ENCODE peak calls at places on chromosome 11, in seven cellular contexts. I is A549, L is neuronal stem cell, B is mammary epithelial cell, N is IMR-90, K is H9, R is HCT116. Z is an unnamed sample.

GRCh38 chr11:87895021-87895420 is 280.2 kb downstream of the RAB38 start:
- DNase-seq in I (no peak), L (no peak), B (no peak), N (no peak), K (no peak), R (no peak), Z (no peak)

GRCh38 chr11:116427903-116428637 is 344.7 kb downstream of the BUD13 start:
- DNase-seq in I (no peak), L (peak; percentile 27), B (peak; percentile 40), N (no peak), K (no peak), R (no peak), Z (peak; percentile 64)

GRCh38 chr11:126991596-126991995 is 9.0 kb downstream of the KIRREL3 start:
- DNase-seq in I (no peak), L (no peak), B (peak; percentile 71), N (peak; percentile 80), K (no peak), R (no peak), Z (no peak)

GRCh38 chr11:34830648-34831047 is 85.5 kb downstream of the APIP start:
- DNase-seq in I (no peak), L (no peak), B (no peak), N (peak; percentile 21), K (no peak), R (no peak), Z (no peak)

GRCh38 chr11:97684486-97685439 is 1295.0 kb downstream of the JRKL start:
- DNase-seq in I (no peak), L (no peak), B (no peak), N (no peak), K (no peak), R (no peak), Z (no peak)

GRCh38 chr11:83680351-83680750 is 394.2 kb upstream of the CCDC90B start:
- DNase-seq in I (no peak), L (no peak), B (no peak), N (no peak), K (no peak), R (no peak), Z (no peak)

GRCh38 chr11:21402274-21402673 is 732.9 kb downstream of the NELL1 start:
- DNase-seq in I (no peak), L (no peak), B (no peak), N (no peak), K (no peak), R (no peak), Z (no peak)

GRCh38 chr11:36258730-36259360 is 30.4 kb downstream of the COMMD9 start:
- DNase-seq in I (peak; percentile 60), L (peak; percentile 51), B (peak; percentile 35), N (peak; percentile 77), K (peak; percentile 83), R (peak; percentile 36), Z (peak; percentile 68)

GRCh38 chr11:20278727-20279126 is 84.8 kb upstream of the HTATIP2 start:
- DNase-seq in I (no peak), L (no peak), B (no peak), N (no peak), K (no peak), R (no peak), Z (peak; percentile 5)

GRCh38 chr11:38865922-38866321 is 2267.9 kb upstream of the RAG2 start:
- DNase-seq in I (no peak), L (no peak), B (no peak), N (no peak), K (no peak), R (no peak), Z (no peak)

GRCh38 chr11:27100534-27100933 is 59.9 kb downstream of the BBOX1 start:
- DNase-seq in I (no peak), L (no peak), B (peak; percentile 23), N (no peak), K (no peak), R (no peak), Z (no peak)

GRCh38 chr11:74288161-74288560 is 23.3 kb downstream of the P4HA3 start:
- DNase-seq in I (peak; percentile 86), L (no peak), B (peak; percentile 93), N (peak; percentile 99), K (no peak), R (no peak), Z (no peak)

GRCh38 chr11:56782167-56782847 is 33.8 kb upstream of the OR9G4 start:
- DNase-seq in I (no peak), L (no peak), B (no peak), N (no peak), K (no peak), R (no peak), Z (no peak)

GRCh38 chr11:19727246-19727645 is 14.6 kb downstream of the NAV2 start:
- DNase-seq in I (no peak), L (no peak), B (no peak), N (peak; percentile 80), K (no peak), R (no peak), Z (peak; percentile 90)

GRCh38 chr11:1453611-1454386 is 32.8 kb downstream of the MOB2 start:
- DNase-seq in I (no peak), L (no peak), B (no peak), N (no peak), K (peak; percentile 92), R (no peak), Z (no peak)

GRCh38 chr11:113881856-113882255 is 6.5 kb upstream of the USP28 start:
- DNase-seq in I (no peak), L (no peak), B (no peak), N (no peak), K (no peak), R (no peak), Z (no peak)

GRCh38 chr11:110184974-110185597 is 91.9 kb downstream of the ZC3H12C start:
- DNase-seq in I (no peak), L (no peak), B (peak; percentile 82), N (peak; percentile 83), K (no peak), R (peak; percentile 10), Z (no peak)

GRCh38 chr11:101082813-101083212 is 46.8 kb downstream of the PGR start:
- DNase-seq in I (no peak), L (no peak), B (no peak), N (no peak), K (peak; percentile 43), R (no peak), Z (no peak)

GRCh38 chr11:76054330-76054729 is 152.0 kb downstream of the WNT11 start:
- DNase-seq in I (no peak), L (no peak), B (no peak), N (no peak), K (no peak), R (no peak), Z (no peak)

GRCh38 chr11:67636962-67637361 is 2.6 kb downstream of the TBX10 start:
- DNase-seq in I (no peak), L (no peak), B (no peak), N (no peak), K (no peak), R (no peak), Z (no peak)

GRCh38 chr11:108906329-108906728 is 241.5 kb downstream of the DDX10 start:
- DNase-seq in I (no peak), L (no peak), B (peak; percentile 68), N (peak; percentile 82), K (no peak), R (no peak), Z (peak; percentile 54)

GRCh38 chr11:75107187-75107586 is 10.5 kb upstream of the OR2AT4 start:
- DNase-seq in I (no peak), L (no peak), B (no peak), N (peak; percentile 19), K (no peak), R (no peak), Z (no peak)

GRCh38 chr11:20026629-20027545 is 133.4 kb downstream of the DBX1 start:
- DNase-seq in I (no peak), L (no peak), B (peak; percentile 84), N (no peak), K (peak; percentile 98), R (no peak), Z (no peak)

GRCh38 chr11:72921028-72921716 is 107.0 kb downstream of the ATG16L2 start:
- DNase-seq in I (no peak), L (no peak), B (no peak), N (no peak), K (no peak), R (no peak), Z (no peak)
- H3K27ac ChIP-seq in I (no peak overlapping the region), L (no peak overlapping the region), B (no peak overlapping the region), N (no peak overlapping the region), K (no peak overlapping the region), R (no peak overlapping the region), Z (no peak overlapping the region)

GRCh38 chr11:93517611-93518010 is 25.6 kb downstream of the SMCO4 start:
- DNase-seq in I (no peak), L (no peak), B (no peak), N (no peak), K (no peak), R (no peak), Z (no peak)
- H3K4me1 ChIP-seq in I (no peaks in the 10 kb centered on the region), L (peaks cover 15% of the 10 kb centered on the region), B (no peaks in the 10 kb centered on the region), N (no peaks in the 10 kb centered on the region), K (peaks cover 8% of the 10 kb centered on the region), R (no peaks in the 10 kb centered on the region), Z (peaks cover 30% of the 10 kb centered on the region)

GRCh38 chr11:69317401-69318092 is 23.6 kb downstream of the MYEOV start:
- DNase-seq in I (no peak), L (no peak), B (no peak), N (peak; percentile 47), K (no peak), R (no peak), Z (peak; percentile 52)

GRCh38 chr11:69320756-69321741 is 27.1 kb downstream of the MYEOV start:
- DNase-seq in I (no peak), L (no peak), B (no peak), N (peak; percentile 52), K (no peak), R (no peak), Z (no peak)

GRCh38 chr11:69320326-69320725 is 26.4 kb downstream of the MYEOV start:
- DNase-seq in I (peak; percentile 69), L (no peak), B (peak; percentile 51), N (no peak), K (no peak), R (no peak), Z (no peak)

GRCh38 chr11:69318093-69318420 is 24.1 kb downstream of the MYEOV start:
- DNase-seq in I (no peak), L (no peak), B (no peak), N (no peak), K (no peak), R (no peak), Z (no peak)

GRCh38 chr11:69319255-69320106 is 25.5 kb downstream of the MYEOV start:
- DNase-seq in I (no peak), L (no peak), B (no peak), N (no peak), K (no peak), R (no peak), Z (no peak)
- H3K27ac ChIP-seq in I (no peak overlapping the region), L (no peak overlapping the region), B (no peak overlapping the region), N (no peak overlapping the region), K (no peak overlapping the region), R (no peak overlapping the region), Z (no peak overlapping the region)

GRCh38 chr11:71248251-71248570 is 4.2 kb downstream of the SHANK2 start:
- DNase-seq in I (no peak), L (no peak), B (no peak), N (no peak), K (no peak), R (no peak), Z (no peak)
- H3K4me1 ChIP-seq in I (peaks cover 19% of the 10 kb centered on the region), L (peaks cover 5% of the 10 kb centered on the region), B (peaks cover 12% of the 10 kb centered on the region), N (peaks cover 5% of the 10 kb centered on the region), K (peaks cover 20% of the 10 kb centered on the region), R (peaks cover 9% of the 10 kb centered on the region), Z (no peaks in the 10 kb centered on the region)

GRCh38 chr11:72696866-72697428 is 22.7 kb upstream of the PDE2A start:
- DNase-seq in I (no peak), L (no peak), B (no peak), N (no peak), K (peak; percentile 88), R (no peak), Z (no peak)
- H3K27ac ChIP-seq in I (no peak overlapping the region), L (no peak overlapping the region), B (no peak overlapping the region), N (no peak overlapping the region), K (no peak overlapping the region), R (no peak overlapping the region), Z (no peak overlapping the region)